ENCODE peak calls at places on chromosome 7, in eight cellular contexts. I, W, K, Z, N, X, J and T are unnamed samples.

GRCh38 chr7:117051808-117052207 is 98.5 kb downstream of the ST7 start:
- DNase-seq in W (peak; percentile 39), X (no peak), N (no peak), Z (no peak), K (no peak), I (no peak), J (peak; percentile 48), T (no peak)

GRCh38 chr7:154857240-154857639 is 145.7 kb downstream of the PAXIP1 start:
- DNase-seq in N (peak; percentile 64), K (no peak), Z (no peak), I (no peak), X (no peak), J (no peak), W (no peak), T (no peak)

GRCh38 chr7:158120751-158121150 is 466.9 kb downstream of the PTPRN2 start:
- DNase-seq in J (no peak), I (no peak), Z (no peak), N (no peak), K (no peak), W (no peak), X (no peak), T (no peak)

GRCh38 chr7:938546-939185 is 15.8 kb downstream of the ADAP1 start:
- DNase-seq in X (no peak), J (no peak), Z (no peak), N (peak; percentile 21), W (no peak), I (no peak), K (peak; percentile 42), T (no peak)

GRCh38 chr7:31782411-31782991 is 95.5 kb downstream of the PPP1R17 start:
- DNase-seq in W (peak; percentile 82), K (no peak), I (peak; percentile 77), Z (no peak), J (peak; percentile 78), N (no peak), X (no peak), T (no peak)

GRCh38 chr7:30986738-30987137 is 23.0 kb downstream of the GHRHR start:
- DNase-seq in X (no peak), K (no peak), W (no peak), Z (no peak), N (no peak), I (no peak), J (no peak), T (no peak)

GRCh38 chr7:92698237-92698841 is 108.1 kb upstream of the FAM133B start:
- DNase-seq in X (no peak), I (peak; percentile 92), Z (peak; percentile 61), K (peak; percentile 65), J (peak; percentile 98), W (peak; percentile 77), N (peak; percentile 30), T (no peak)

GRCh38 chr7:114481995-114482394 is 67.4 kb downstream of the FOXP2 start:
- DNase-seq in I (peak; percentile 69), K (no peak), Z (peak; percentile 5), J (peak; percentile 23), W (peak; percentile 76), X (no peak), N (no peak), T (no peak)

GRCh38 chr7:28355553-28356319 is 56.6 kb upstream of the CREB5 start:
- DNase-seq in X (no peak), Z (no peak), W (peak; percentile 25), J (peak; percentile 30), I (no peak), K (no peak), N (no peak), T (no peak)

GRCh38 chr7:137930616-137931015 is 71.3 kb downstream of the CREB3L2 start:
- DNase-seq in Z (no peak), N (no peak), X (no peak), K (no peak), I (peak; percentile 97), W (peak; percentile 96), J (peak; percentile 90), T (no peak)

GRCh38 chr7:118948508-118948907 is 724.0 kb downstream of the ANKRD7 start:
- DNase-seq in X (no peak), J (no peak), W (no peak), K (no peak), Z (no peak), N (no peak), I (no peak), T (no peak)
- TF ChIP-seq CTCF in X (no peak), J (no peak), W (no peak), K (no peak), Z (no peak), N (no peak), I (no peak), T (no peak)

GRCh38 chr7:87159538-87159937 is 7.3 kb downstream of the DMTF1 start:
- DNase-seq in J (no peak), N (no peak), I (no peak), Z (no peak), X (peak; percentile 29), W (no peak), K (no peak), T (no peak)

GRCh38 chr7:87154166-87154565 is 1.9 kb downstream of the DMTF1 start:
- DNase-seq in J (no peak), W (no peak), K (no peak), Z (no peak), X (no peak), I (no peak), N (no peak), T (no peak)

GRCh38 chr7:87155788-87156187 is 3.5 kb downstream of the DMTF1 start:
- DNase-seq in J (peak; percentile 23), X (no peak), Z (no peak), W (peak; percentile 15), N (no peak), K (no peak), I (peak; percentile 15), T (no peak)

GRCh38 chr7:87154569-87154968 is 2.3 kb downstream of the DMTF1 start:
- DNase-seq in X (no peak), K (no peak), N (no peak), J (no peak), Z (no peak), W (no peak), I (no peak), T (no peak)

GRCh38 chr7:87156709-87157108 is 4.5 kb downstream of the DMTF1 start:
- DNase-seq in W (peak; percentile 6), I (peak; percentile 60), X (no peak), Z (no peak), N (no peak), K (no peak), J (peak; percentile 53), T (no peak)
- TF ChIP-seq CTCF in W (no peak), I (no peak), X (no peak), Z (no peak), N (no peak), K (no peak), J (no peak), T (no peak)

GRCh38 chr7:20329389-20330175 is 1.1 kb upstream of the ITGB8 start:
- DNase-seq in I (peak; percentile 71), X (peak; percentile 58), W (peak; percentile 65), Z (no peak), K (peak; percentile 71), N (peak; percentile 73), J (peak; percentile 83), T (peak; percentile 33)
- TF ChIP-seq CTCF in I (peak; percentile 26), X (no peak), W (peak; percentile 45), Z (peak; percentile 35), K (peak; percentile 21), N (no peak), J (peak; percentile 50), T (no peak)

GRCh38 chr7:101156277-101156676 is 2.0 kb downstream of the AP1S1 start:
- DNase-seq in J (no peak), I (no peak), N (no peak), W (no peak), X (no peak), K (no peak), Z (no peak), T (no peak)
- TF ChIP-seq CTCF in J (peak; percentile 35), I (peak; percentile 21), N (no peak), W (peak; percentile 27), X (no peak), K (no peak), Z (no peak), T (no peak)

DNA sequence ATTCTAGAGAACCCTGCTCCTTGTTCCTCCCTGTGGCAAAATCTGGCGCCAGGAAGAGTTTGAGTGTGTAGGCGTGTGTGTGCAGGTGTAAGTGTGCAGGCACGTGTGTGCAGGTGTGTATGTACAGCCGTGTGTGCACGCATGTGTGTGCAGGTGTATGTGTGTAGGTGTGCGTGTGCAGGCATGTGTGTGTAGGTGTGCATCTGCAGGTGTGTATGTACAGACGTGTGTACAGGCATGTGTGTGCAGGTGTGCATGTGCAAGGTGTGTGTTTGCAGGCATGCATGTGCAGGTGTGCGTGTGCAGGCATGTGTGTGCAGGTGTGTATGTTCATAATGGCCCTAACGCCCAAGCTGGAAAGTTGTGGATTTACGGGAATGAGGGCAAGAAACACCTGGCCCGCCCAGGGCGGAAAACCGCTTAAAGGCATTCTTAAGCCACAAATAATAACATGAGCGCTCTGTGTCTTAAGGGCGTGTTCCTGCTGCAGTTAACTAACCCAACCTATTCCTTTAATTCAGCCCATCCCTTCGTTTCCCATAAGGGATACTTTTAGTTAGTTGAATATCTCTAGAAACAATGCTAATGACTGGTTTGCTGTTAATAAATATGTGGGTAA is 34.1 kb downstream of the KCTD7 start:
- DNase-seq in J (no peak), W (no peak), K (no peak), X (no peak), Z (no peak), I (no peak), N (no peak), T (no peak)
- TF ChIP-seq CTCF in J (no peak), W (no peak), K (no peak), X (no peak), Z (no peak), I (no peak), N (no peak), T (no peak)